ENCODE peak calls at places on chromosomes 12 and 14, in eight cellular contexts. N is PC-3, Q is type B pancreatic cell, Z is left lung, V is fibroblast of pulmonary artery, I is mucosa of descending colon, B is lower lobe of right lung, X is adrenal gland. J is an unnamed sample.

GRCh38 chr12:31362759-31363415 is 36.9 kb upstream of the SINHCAF start:
- DNase-seq in I (peak), X (no peak), V (no peak), N (peak), B (peak), Z (no peak), Q (no peak), J (peak)

GRCh38 chr14:86865934-86866333 is 1127.0 kb downstream of the GALC start:
- DNase-seq in X (no peak), V (peak), N (no peak), Q (no peak), B (no peak), Z (no peak), I (no peak), J (no peak)

GRCh38 chr14:102258136-102258535 is 46.8 kb downstream of the MOK start:
- DNase-seq in B (no peak), X (no peak), I (no peak), N (no peak), V (no peak), Z (no peak), Q (no peak), J (no peak)

GRCh38 chr12:31234955-31235867 is 90.7 kb downstream of the SINHCAF start:
- DNase-seq in Q (no peak), B (peak), X (peak), Z (no peak), N (peak), V (peak), I (no peak), J (no peak)

GRCh38 chr12:41067941-41068645 is 120.0 kb upstream of the PDZRN4 start:
- DNase-seq in Z (no peak), X (no peak), B (no peak), Q (no peak), V (no peak), I (no peak), N (no peak), J (no peak)

GRCh38 chr14:52494444-52494843 is 57.9 kb downstream of the TXNDC16 start:
- DNase-seq in B (no peak), Z (no peak), I (no peak), X (no peak), V (peak), Q (no peak), N (no peak), J (no peak)

GRCh38 chr14:38808734-38809455 is 294.1 kb downstream of the SEC23A start:
- DNase-seq in X (no peak), V (no peak), B (no peak), I (peak), N (peak), Z (no peak), Q (no peak), J (peak)

GRCh38 chr14:94330857-94331256 is 7.7 kb upstream of the SERPINA6 start:
- DNase-seq in I (no peak), Q (no peak), X (no peak), B (no peak), Z (no peak), N (no peak), V (no peak), J (no peak)

GRCh38 chr12:59396519-59396918 is 199.3 kb upstream of the SLC16A7 start:
- DNase-seq in V (no peak), X (no peak), Q (no peak), B (no peak), Z (no peak), N (peak), I (peak), J (no peak)

GRCh38 chr14:49306152-49306751 is 279.9 kb downstream of the RPS29 start:
- DNase-seq in Q (no peak), Z (no peak), X (no peak), N (peak), B (no peak), I (no peak), V (peak), J (no peak)

GRCh38 chr14:89284368-89285058 is 132.5 kb downstream of the FOXN3 start:
- DNase-seq in V (peak), B (no peak), Q (no peak), N (no peak), Z (no peak), I (no peak), X (no peak), J (no peak)

GRCh38 chr12:132669166-132669879 is 17.8 kb downstream of the POLE start:
- DNase-seq in N (no peak), B (no peak), I (no peak), X (no peak), Q (no peak), Z (no peak), V (no peak), J (no peak)

GRCh38 chr12:73815072-73815660 is 722.5 kb upstream of the ATXN7L3B start:
- DNase-seq in N (no peak), Q (no peak), I (peak), Z (peak), X (no peak), B (no peak), V (no peak), J (no peak)

GRCh38 chr14:44897844-44898151 is 63.9 kb downstream of the KLHL28 start:
- DNase-seq in X (peak), N (peak), Q (no peak), Z (no peak), V (peak), B (no peak), I (no peak), J (no peak)

GRCh38 chr14:74083784-74084276 is 423 bp downstream of the ALDH6A1 start:
- DNase-seq in X (no peak), N (no peak), B (no peak), Z (no peak), I (no peak), Q (no peak), V (no peak), J (no peak)

GRCh38 chr12:104602426-104602825 is 145.7 kb downstream of the CHST11 start:
- DNase-seq in X (no peak), Z (no peak), B (no peak), N (no peak), I (no peak), V (no peak), Q (no peak), J (no peak)

GRCh38 chr12:107450541-107450940 is 235.1 kb upstream of the PWP1 start:
- DNase-seq in I (no peak), Q (no peak), X (no peak), V (no peak), Z (no peak), B (no peak), N (peak), J (no peak)

GRCh38 chr12:26704684-26705475 is 128.1 kb downstream of the ITPR2 start:
- DNase-seq in Z (no peak), N (peak), I (no peak), X (no peak), Q (no peak), V (peak), B (no peak), J (no peak)

GRCh38 chr14:105885561-105886320 is 359.4 kb downstream of the TMEM121 start:
- DNase-seq in B (peak), I (peak), N (no peak), V (no peak), Q (peak), X (peak), Z (peak), J (no peak)

GRCh38 chr12:120760349-120761245 is 35.0 kb downstream of the ACADS start:
- DNase-seq in N (no peak), Q (no peak), X (no peak), I (no peak), V (no peak), B (no peak), Z (no peak), J (no peak)

GRCh38 chr12:18782827-18783226 is 44.9 kb downstream of the CAPZA3 start:
- DNase-seq in N (no peak), I (no peak), Q (no peak), B (no peak), X (no peak), Z (no peak), V (no peak), J (no peak)

GRCh38 chr14:99602054-99602787 is 1.8 kb downstream of the CCDC85C start:
- DNase-seq in I (peak), Z (no peak), X (no peak), V (no peak), Q (no peak), N (peak), B (peak), J (no peak)

GRCh38 chr14:99604766-99605298 is 825 bp upstream of the CCDC85C start:
- DNase-seq in N (peak), Q (peak), V (peak), Z (no peak), X (no peak), B (no peak), I (peak), J (no peak)

GRCh38 chr14:99603965-99604765 is at the start of gene CCDC85C:
- DNase-seq in Z (peak), N (peak), Q (peak), V (peak), X (peak), B (peak), I (peak), J (peak)

GRCh38 chr14:99602788-99603415 is 1.1 kb downstream of the CCDC85C start:
- DNase-seq in V (no peak), Z (no peak), B (no peak), Q (no peak), I (no peak), N (no peak), X (no peak), J (no peak)

DNA sequence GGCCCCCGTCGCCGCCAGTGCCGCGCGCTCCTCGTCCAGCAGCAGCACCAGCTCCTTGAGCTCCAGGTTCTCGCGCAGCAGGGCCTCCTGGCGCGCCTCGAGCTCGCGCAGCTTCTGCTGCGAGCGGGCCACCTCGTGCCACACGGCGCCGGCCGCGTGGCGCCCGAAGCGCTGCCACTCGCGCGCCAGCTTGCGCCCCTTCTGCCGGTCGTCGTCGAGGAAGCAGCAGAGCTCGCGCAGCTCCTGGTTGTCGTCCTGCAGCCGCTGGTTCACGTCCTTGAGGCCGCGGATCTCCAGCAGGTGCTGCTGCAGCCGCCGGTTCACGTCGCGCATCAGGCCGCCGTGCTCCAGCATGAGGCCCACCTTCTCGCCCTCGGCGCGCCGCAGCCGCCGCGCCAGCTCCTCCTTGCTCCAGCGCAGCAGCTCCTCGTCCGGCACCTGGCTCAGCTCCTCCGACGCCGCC is 505 bp downstream of the CCDC85C start:
- DNase-seq in X (peak), Q (no peak), I (peak), B (no peak), V (peak), Z (no peak), N (peak), J (no peak)
- TF ChIP-seq CTCF in X (no peak), Q (no peak), I (no peak), B (no peak), V (no peak), Z (no peak), N (no peak), J (peak)

GRCh38 chr12:54022960-54023884 is 5.0 kb upstream of the HOXC6 start:
- DNase-seq in B (no peak), N (no peak), V (no peak), I (no peak), Q (no peak), X (no peak), Z (peak), J (peak)

GRCh38 chr12:54019924-54020586 is 8.2 kb upstream of the HOXC6 start:
- DNase-seq in X (peak), Z (no peak), B (no peak), I (no peak), N (no peak), Q (no peak), V (no peak), J (peak)

GRCh38 chr12:54020587-54020969 is 7.7 kb upstream of the HOXC6 start:
- DNase-seq in I (no peak), Z (no peak), N (no peak), X (no peak), B (no peak), V (no peak), Q (no peak), J (peak)

GRCh38 chr12:54021006-54021405 is 7.2 kb upstream of the HOXC6 start:
- DNase-seq in V (no peak), N (no peak), X (no peak), B (no peak), Z (no peak), Q (no peak), I (no peak), J (no peak)

GRCh38 chr12:54021432-54022013 is 6.7 kb upstream of the HOXC6 start:
- DNase-seq in Q (no peak), Z (peak), X (peak), B (no peak), I (no peak), V (no peak), N (no peak), J (peak)
- TF ChIP-seq CTCF in Q (peak), Z (no peak), X (peak), B (no peak), I (no peak), V (no peak), N (peak), J (peak)

GRCh38 chr14:36426836-36427235 is 93.2 kb downstream of the NKX2-1 start:
- DNase-seq in X (no peak), Z (no peak), N (no peak), I (no peak), B (no peak), Q (no peak), V (no peak), J (no peak)
- TF ChIP-seq CTCF in X (no peak), Z (no peak), N (no peak), I (no peak), B (no peak), Q (no peak), V (no peak), J (no peak)

GRCh38 chr12:49070971-49071370 is 1.2 kb upstream of the RHEBL1 start:
- DNase-seq in Z (no peak), V (no peak), B (no peak), N (no peak), Q (no peak), X (no peak), I (no peak), J (no peak)

GRCh38 chr12:49064767-49065152 is 4.2 kb upstream of the KMT2D start:
- DNase-seq in Q (no peak), I (no peak), B (no peak), V (no peak), X (no peak), Z (no peak), N (no peak), J (no peak)

GRCh38 chr12:49066120-49066519 is 3.7 kb downstream of the RHEBL1 start:
- DNase-seq in V (no peak), Q (no peak), B (no peak), Z (no peak), X (no peak), I (no peak), N (no peak), J (no peak)

GRCh38 chr12:49068879-49069506 is 786 bp downstream of the RHEBL1 start:
- DNase-seq in N (no peak), V (no peak), B (no peak), Z (no peak), I (no peak), Q (no peak), X (no peak), J (no peak)

GRCh38 chr12:49069507-49070346 is at the start of gene RHEBL1:
- DNase-seq in B (peak), Z (peak), V (peak), I (peak), X (peak), Q (peak), N (peak), J (peak)
- TF ChIP-seq CTCF in B (no peak), Z (no peak), V (peak), I (no peak), X (no peak), Q (no peak), N (peak), J (peak)

GRCh38 chr12:6056406-6057211 is 67.9 kb downstream of the VWF start:
- DNase-seq in N (no peak), X (no peak), Q (no peak), V (no peak), B (no peak), Z (no peak), I (no peak), J (no peak)
- TF ChIP-seq CTCF in N (peak), X (peak), Q (peak), V (peak), B (peak), Z (no peak), I (no peak), J (peak)

GRCh38 chr12:56315256-56315625 is 547 bp downstream of the CNPY2 start:
- DNase-seq in N (no peak), Z (no peak), I (no peak), V (no peak), B (no peak), Q (no peak), X (no peak), J (no peak)

GRCh38 chr12:56317675-56318074 is 1.9 kb upstream of the CNPY2 start:
- DNase-seq in I (no peak), Z (no peak), Q (no peak), B (no peak), N (no peak), X (no peak), V (no peak), J (no peak)

GRCh38 chr12:56311003-56311402 is 4.8 kb downstream of the CNPY2 start:
- DNase-seq in B (no peak), Z (no peak), X (no peak), V (no peak), N (no peak), Q (no peak), I (no peak), J (no peak)

GRCh38 chr12:56321027-56321426 is 5.2 kb upstream of the CNPY2 start:
- DNase-seq in Z (no peak), Q (no peak), V (no peak), B (no peak), X (peak), N (peak), I (no peak), J (peak)

DNA sequence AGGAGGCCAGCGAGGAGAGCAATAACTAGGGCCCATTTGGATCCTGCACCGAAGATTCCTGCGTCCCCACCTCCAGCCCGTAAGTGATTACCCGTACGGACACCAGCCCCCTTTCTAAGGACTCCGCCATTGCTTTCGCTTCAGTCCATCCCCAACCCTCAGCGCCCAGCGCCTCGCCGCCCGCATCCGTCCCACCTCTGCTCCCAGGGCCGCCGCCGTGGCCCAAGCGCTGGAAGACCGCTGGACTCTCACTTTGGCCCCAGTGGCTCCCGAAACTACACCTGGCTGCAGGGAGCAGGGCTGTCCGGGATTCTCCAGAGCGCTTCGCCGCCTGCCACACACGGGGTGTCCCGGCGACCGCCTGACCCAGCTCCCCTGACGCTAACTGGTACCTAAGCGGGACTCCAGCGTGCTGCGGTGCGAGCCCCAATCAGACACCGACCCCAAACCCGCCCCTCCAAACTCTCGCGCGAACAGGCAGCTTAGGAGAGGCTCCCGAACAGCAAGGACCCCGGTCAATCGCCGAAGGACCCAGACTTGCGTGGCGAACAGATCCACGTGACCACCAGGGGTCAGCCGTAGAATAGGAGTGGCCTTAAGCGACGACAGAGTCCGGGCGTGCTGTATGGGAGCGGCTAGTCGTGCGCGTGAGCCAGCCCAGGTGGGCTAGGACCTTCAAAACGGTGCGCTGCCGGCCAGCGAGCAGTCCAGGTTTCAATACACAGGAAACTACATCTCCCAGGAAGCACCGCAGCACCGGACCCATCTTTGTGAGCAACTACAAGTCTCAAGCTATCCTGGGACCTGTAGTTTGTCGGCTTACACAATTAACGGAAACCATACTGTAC is at the start of gene CNPY2:
- DNase-seq in V (peak), Z (peak), B (peak), X (peak), I (peak), N (peak), Q (peak), J (peak)
- TF ChIP-seq CTCF in V (no peak), Z (no peak), B (peak), X (no peak), I (no peak), N (peak), Q (peak), J (peak)

DNA sequence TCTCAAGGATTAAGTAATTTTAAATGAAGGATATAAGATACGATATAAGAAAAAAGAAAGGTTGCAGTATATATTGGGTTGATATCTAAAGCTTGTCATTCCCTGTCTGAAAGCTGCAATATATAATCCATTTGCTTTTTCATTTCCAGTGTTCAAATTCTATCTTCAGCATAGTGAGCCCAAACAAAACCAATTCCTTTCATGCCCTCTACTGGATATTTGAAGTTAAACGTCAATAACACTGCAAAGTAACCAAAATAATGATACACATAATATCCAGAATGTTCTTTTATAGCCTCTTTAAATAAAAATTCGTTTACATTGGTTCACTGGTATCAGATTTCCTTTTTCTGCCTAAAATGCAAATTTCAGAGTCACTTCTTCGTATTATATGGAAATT is 64.5 kb upstream of the DAAM1 start:
- DNase-seq in B (no peak), Z (no peak), X (no peak), N (peak), Q (no peak), I (no peak), V (peak), J (no peak)
- TF ChIP-seq CTCF in B (no peak), Z (no peak), X (peak), N (peak), Q (peak), I (no peak), V (peak), J (peak)

GRCh38 chr14:24437020-24437735 is 5.4 kb downstream of the SDR39U1 start:
- DNase-seq in I (no peak), Z (no peak), N (no peak), B (no peak), V (no peak), Q (no peak), X (no peak), J (no peak)

GRCh38 chr14:24439257-24439656 is 3.3 kb downstream of the SDR39U1 start:
- DNase-seq in V (no peak), X (no peak), Q (no peak), N (no peak), Z (no peak), I (no peak), B (no peak), J (no peak)

GRCh38 chr14:24436355-24437019 is 6.1 kb downstream of the SDR39U1 start:
- DNase-seq in V (peak), B (no peak), X (no peak), I (no peak), Q (no peak), Z (no peak), N (peak), J (peak)

GRCh38 chr14:24438198-24439095 is 4.1 kb downstream of the SDR39U1 start:
- DNase-seq in Z (no peak), X (no peak), N (no peak), Q (no peak), B (no peak), I (no peak), V (no peak), J (no peak)

GRCh38 chr14:24437736-24438067 is 4.9 kb downstream of the SDR39U1 start:
- DNase-seq in V (no peak), I (no peak), B (no peak), Z (no peak), Q (no peak), X (no peak), N (no peak), J (no peak)
- TF ChIP-seq CTCF in V (no peak), I (no peak), B (no peak), Z (no peak), Q (no peak), X (no peak), N (no peak), J (no peak)

GRCh38 chr14:68795602-68796417 is 2.9 kb upstream of the ZFP36L1 start:
- DNase-seq in V (peak), Q (peak), I (peak), Z (peak), N (peak), X (peak), B (peak), J (peak)

GRCh38 chr14:68797180-68797670 is 4.4 kb upstream of the ZFP36L1 start:
- DNase-seq in X (peak), B (no peak), I (no peak), N (no peak), Z (no peak), V (no peak), Q (peak), J (no peak)

GRCh38 chr14:68794856-68795601 is 2.2 kb upstream of the ZFP36L1 start:
- DNase-seq in X (peak), Z (no peak), B (no peak), V (peak), Q (peak), N (peak), I (no peak), J (no peak)

GRCh38 chr14:68798621-68799020 is 5.8 kb upstream of the ZFP36L1 start:
- DNase-seq in I (no peak), Z (no peak), Q (no peak), X (no peak), N (no peak), B (no peak), V (no peak), J (no peak)

GRCh38 chr14:68796418-68797101 is 3.7 kb upstream of the ZFP36L1 start:
- DNase-seq in N (no peak), V (peak), Z (no peak), I (no peak), X (peak), B (no peak), Q (peak), J (no peak)
- TF ChIP-seq CTCF in N (no peak), V (no peak), Z (no peak), I (no peak), X (no peak), B (no peak), Q (no peak), J (no peak)

J was measured in foreskin keratinocyte.